ENCODE peak calls at places on chromosomes 3 and 15, in nine cellular contexts. Z, D, M, U, J, O, I, B and A are unnamed samples.

GRCh38 chr3:118478706-118479276 is 555.9 kb downstream of the IGSF11 start:
- DNase-seq in O (no peak), U (no peak), Z (no peak), M (no peak), D (no peak), B (no peak), I (no peak), J (no peak), A (no peak)

GRCh38 chr3:125207949-125208568 is 4.5 kb downstream of the SLC12A8 start:
- DNase-seq in D (no peak), I (no peak), O (no peak), M (no peak), B (peak), U (no peak), J (no peak), Z (no peak), A (no peak)

GRCh38 chr3:45841380-45841700 is 579 bp downstream of the LZTFL1 start:
- DNase-seq in O (peak), J (no peak), U (no peak), Z (peak), D (no peak), I (peak), M (peak), B (peak), A (no peak)

GRCh38 chr3:131907809-131908208 is 127.0 kb downstream of the CPNE4 start:
- DNase-seq in J (no peak), O (peak), B (peak), Z (no peak), I (no peak), U (no peak), D (no peak), M (no peak), A (no peak)

GRCh38 chr15:39133201-39133600 is 447.7 kb upstream of the THBS1 start:
- DNase-seq in J (no peak), U (no peak), D (no peak), Z (no peak), I (no peak), B (no peak), M (peak), O (peak), A (no peak)

GRCh38 chr3:183966361-183966791 is 51.3 kb downstream of the ABCC5 start:
- DNase-seq in I (no peak), Z (no peak), B (peak), O (no peak), D (no peak), U (no peak), M (no peak), J (no peak), A (no peak)

GRCh38 chr3:183274609-183275008 is 21.6 kb downstream of the B3GNT5 start:
- DNase-seq in I (no peak), O (no peak), U (no peak), M (no peak), B (no peak), Z (no peak), J (no peak), D (no peak), A (no peak)

GRCh38 chr3:61701019-61701418 is 139.6 kb downstream of the PTPRG start:
- DNase-seq in I (no peak), U (no peak), B (no peak), J (no peak), Z (no peak), O (no peak), D (no peak), M (no peak), A (no peak)

GRCh38 chr15:77107531-77108355 is 36.8 kb upstream of the TSPAN3 start:
- DNase-seq in Z (peak), J (peak), M (peak), O (peak), I (peak), D (peak), U (peak), B (peak), A (no peak)

GRCh38 chr15:45829336-45830153 is 194.7 kb downstream of the SQOR start:
- DNase-seq in O (no peak), M (no peak), J (no peak), U (no peak), I (peak), Z (no peak), B (no peak), D (no peak), A (no peak)

GRCh38 chr3:48826451-48826850 is 21.2 kb downstream of the PRKAR2A start:
- DNase-seq in Z (no peak), O (peak), J (no peak), I (no peak), M (peak), D (no peak), B (no peak), U (no peak), A (no peak)

GRCh38 chr15:68652141-68652540 is 73.3 kb downstream of the CORO2B start:
- DNase-seq in B (peak), Z (no peak), O (no peak), D (no peak), J (no peak), U (peak), M (no peak), I (peak), A (no peak)

GRCh38 chr3:194773666-194774455 is 88.2 kb downstream of the FAM43A start:
- DNase-seq in M (no peak), Z (no peak), U (no peak), J (no peak), B (peak), I (no peak), O (peak), D (no peak), A (no peak)

GRCh38 chr3:178802993-178803693 is 266.9 kb downstream of the KCNMB2 start:
- DNase-seq in I (no peak), J (no peak), O (peak), M (peak), Z (no peak), B (no peak), U (no peak), D (no peak), A (no peak)

GRCh38 chr3:78516937-78517336 is 1250.9 kb downstream of the ROBO1 start:
- DNase-seq in D (no peak), U (no peak), I (no peak), Z (no peak), O (no peak), B (no peak), M (no peak), J (no peak), A (no peak)

GRCh38 chr3:4042070-4042469 is 242.8 kb downstream of the LRRN1 start:
- DNase-seq in B (no peak), I (no peak), Z (no peak), M (no peak), D (no peak), J (no peak), U (no peak), O (no peak), A (no peak)

GRCh38 chr15:36999778-37000177 is 100.6 kb downstream of the MEIS2 start:
- DNase-seq in U (no peak), I (no peak), Z (no peak), D (no peak), J (no peak), M (no peak), B (no peak), O (no peak), A (no peak)

GRCh38 chr3:168847293-168847883 is 751.7 kb upstream of the GOLIM4 start:
- DNase-seq in Z (peak), U (no peak), J (no peak), I (peak), B (peak), D (no peak), O (peak), M (peak), A (no peak)

GRCh38 chr3:72930754-72931153 is 42.9 kb downstream of the GXYLT2 start:
- DNase-seq in O (no peak), U (no peak), D (no peak), B (no peak), I (no peak), Z (no peak), J (no peak), M (no peak), A (no peak)

GRCh38 chr3:141412936-141413354 is 44.6 kb downstream of the ZBTB38 start:
- DNase-seq in B (peak), M (peak), J (peak), I (peak), D (no peak), O (peak), Z (no peak), U (peak), A (no peak)

GRCh38 chr3:52077900-52078299 is 21.5 kb upstream of the DUSP7 start:
- DNase-seq in U (no peak), B (no peak), J (no peak), D (no peak), M (no peak), Z (no peak), O (no peak), I (no peak), A (no peak)

GRCh38 chr15:62895905-62896316 is 146.6 kb upstream of the TPM1 start:
- DNase-seq in M (peak), U (no peak), Z (no peak), J (no peak), I (no peak), D (no peak), B (no peak), O (peak), A (no peak)

GRCh38 chr15:47685141-47685870 is 32.0 kb upstream of the SEMA6D start:
- DNase-seq in O (no peak), J (no peak), U (no peak), I (no peak), D (no peak), B (no peak), Z (no peak), M (no peak), A (no peak)

GRCh38 chr15:77004189-77004588 is 9.3 kb downstream of the PSTPIP1 start:
- DNase-seq in I (peak), M (no peak), J (no peak), Z (no peak), U (peak), O (no peak), B (no peak), D (no peak), A (no peak)

GRCh38 chr3:177753498-177754155 is 556.3 kb upstream of the TBL1XR1 start:
- DNase-seq in M (no peak), Z (no peak), O (peak), I (peak), B (peak), U (peak), D (no peak), J (peak), A (no peak)

GRCh38 chr3:148642616-148643015 is 55.1 kb upstream of the AGTR1 start:
- DNase-seq in D (no peak), B (no peak), M (peak), Z (no peak), U (no peak), J (no peak), O (peak), I (no peak), A (no peak)

GRCh38 chr3:186452517-186452916 is 90.5 kb upstream of the DGKG start:
- DNase-seq in M (peak), I (peak), O (peak), U (no peak), Z (no peak), B (no peak), D (no peak), J (no peak), A (no peak)

GRCh38 chr3:189824629-189825312 is 193.6 kb downstream of the TP63 start:
- DNase-seq in J (peak), U (no peak), Z (no peak), D (no peak), O (peak), I (no peak), M (peak), B (no peak), A (no peak)

GRCh38 chr15:49421991-49422390 is 1.1 kb upstream of the FGF7 start:
- DNase-seq in I (peak), M (peak), D (peak), B (peak), O (peak), J (peak), Z (peak), U (peak), A (peak)

GRCh38 chr15:41804361-41804760 is 23.5 kb upstream of the JMJD7 start:
- DNase-seq in M (no peak), O (no peak), Z (no peak), J (no peak), U (no peak), B (peak), I (no peak), D (no peak), A (no peak)

GRCh38 chr15:82688691-82689090 is 21.0 kb downstream of the AP3B2 start:
- DNase-seq in J (no peak), M (no peak), O (no peak), I (no peak), U (no peak), B (no peak), Z (no peak), D (no peak), A (no peak)

GRCh38 chr3:23325466-23326065 is 122.4 kb downstream of the UBE2E2 start:
- DNase-seq in J (no peak), D (no peak), M (peak), Z (no peak), B (no peak), I (no peak), O (no peak), U (no peak), A (no peak)

GRCh38 chr3:119498188-119498987 is at the start of gene TIMMDC1:
- DNase-seq in I (peak), M (peak), B (peak), J (peak), O (peak), D (peak), U (peak), Z (peak), A (peak)

GRCh38 chr3:194971009-194971408 is 285.3 kb downstream of the FAM43A start:
- DNase-seq in O (no peak), J (no peak), Z (no peak), I (no peak), D (no peak), B (no peak), M (no peak), U (no peak), A (no peak)

GRCh38 chr3:100073555-100074307 is 40.6 kb downstream of the FILIP1L start:
- DNase-seq in M (peak), O (peak), U (peak), B (no peak), I (no peak), J (peak), Z (peak), D (no peak), A (no peak)

GRCh38 chr3:53132347-53132746 is 2.1 kb upstream of the RFT1 start:
- DNase-seq in U (no peak), D (no peak), O (no peak), J (no peak), B (peak), Z (no peak), I (no peak), M (no peak), A (no peak)

GRCh38 chr3:53131136-53131495 is 881 bp upstream of the RFT1 start:
- DNase-seq in I (no peak), J (no peak), B (no peak), M (no peak), D (no peak), U (no peak), Z (no peak), O (no peak), A (no peak)

GRCh38 chr3:53126646-53127045 is 3.6 kb downstream of the RFT1 start:
- DNase-seq in M (no peak), O (no peak), D (no peak), I (no peak), U (no peak), B (no peak), Z (no peak), J (no peak), A (no peak)

GRCh38 chr3:53130179-53131135 is at the start of gene RFT1:
- DNase-seq in D (peak), Z (peak), B (peak), M (peak), I (peak), O (peak), U (peak), J (peak), A (peak)

DNA sequence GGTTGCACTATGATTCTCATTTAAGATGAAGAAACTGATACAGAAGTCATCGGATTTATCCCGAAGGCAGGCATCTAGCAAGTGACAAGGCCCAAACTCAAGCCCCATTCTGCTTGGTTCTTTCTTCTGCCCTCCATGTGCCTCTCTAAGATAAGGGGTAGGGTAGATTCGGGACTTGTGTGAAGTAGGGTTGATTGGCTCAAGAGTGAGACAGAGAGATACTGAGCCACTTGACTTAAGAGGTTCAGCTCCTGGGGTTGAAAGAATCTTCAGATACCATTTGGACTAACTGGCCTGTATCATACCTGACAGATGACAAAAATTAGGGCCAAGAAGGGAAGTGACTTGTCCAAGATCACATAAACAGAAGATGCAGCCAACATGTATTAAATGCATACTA is 891 bp downstream of the RFT1 start:
- DNase-seq in O (no peak), D (no peak), U (no peak), B (no peak), Z (no peak), M (no peak), J (no peak), I (no peak), A (no peak)
- H3K27ac ChIP-seq in O (peak), D (peak), U (no peak), B (no peak), Z (no peak), M (no peak), J (peak), I (peak), A (no peak)

DNA sequence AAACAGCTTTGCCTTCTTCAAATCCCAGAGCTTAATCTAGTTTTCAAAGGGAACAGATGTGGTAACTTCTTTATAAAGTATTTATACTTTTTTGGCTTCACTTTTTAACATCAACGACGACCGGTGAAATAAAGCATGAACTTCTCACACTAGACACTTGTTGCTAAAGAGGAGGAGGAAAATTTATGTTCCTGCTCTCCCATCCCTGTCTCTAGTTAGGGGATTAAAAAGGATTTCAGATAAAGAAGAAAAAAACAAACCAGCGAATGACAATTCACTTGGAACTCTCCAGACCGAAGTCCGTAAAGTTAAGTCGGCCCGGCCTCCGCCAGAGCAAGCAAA is 672 bp downstream of the NEDD4 start:
- DNase-seq in U (no peak), D (no peak), M (no peak), Z (no peak), B (no peak), I (no peak), J (no peak), O (peak), A (no peak)
- H3K27ac ChIP-seq in U (peak), D (no peak), M (peak), Z (peak), B (peak), I (peak), J (peak), O (peak), A (no peak)

GRCh38 chr3:9279959-9280358 is 30.5 kb upstream of the SRGAP3 start:
- DNase-seq in J (no peak), Z (peak), B (no peak), M (peak), O (no peak), I (no peak), D (no peak), U (no peak), A (no peak)
- H3K27ac ChIP-seq in J (no peak), Z (peak), B (no peak), M (no peak), O (no peak), I (no peak), D (no peak), U (no peak), A (no peak)

DNA sequence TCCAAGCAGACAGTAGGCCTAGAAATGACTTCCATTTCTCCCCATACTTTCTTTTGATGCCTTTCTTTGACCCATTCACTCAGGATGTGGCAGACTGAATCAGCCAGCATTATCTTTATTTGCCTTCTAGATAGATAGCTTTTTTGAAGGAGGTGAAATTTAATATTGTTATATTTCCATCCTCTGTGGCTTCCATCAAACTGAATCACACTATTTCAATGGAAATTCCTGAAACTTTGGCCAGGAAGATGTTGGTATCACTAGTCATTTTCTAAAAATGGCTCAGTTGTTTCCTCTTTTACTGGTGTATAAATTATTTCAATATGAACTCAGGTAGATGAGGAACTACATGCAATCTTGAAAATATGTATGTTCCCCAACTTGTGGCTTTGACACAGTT is 248.4 kb downstream of the CGGBP1 start:
- DNase-seq in D (no peak), O (no peak), U (no peak), I (no peak), J (no peak), B (no peak), Z (no peak), M (no peak), A (no peak)
- H3K27ac ChIP-seq in D (no peak), O (no peak), U (no peak), I (no peak), J (no peak), B (no peak), Z (no peak), M (no peak), A (no peak)

GRCh38 chr3:42057561-42058211 is 33.5 kb upstream of the TRAK1 start:
- DNase-seq in Z (no peak), O (no peak), I (no peak), M (no peak), J (no peak), B (peak), D (no peak), U (no peak), A (no peak)
- H3K27ac ChIP-seq in Z (no peak), O (no peak), I (no peak), M (no peak), J (no peak), B (peak), D (no peak), U (peak), A (no peak)

DNA sequence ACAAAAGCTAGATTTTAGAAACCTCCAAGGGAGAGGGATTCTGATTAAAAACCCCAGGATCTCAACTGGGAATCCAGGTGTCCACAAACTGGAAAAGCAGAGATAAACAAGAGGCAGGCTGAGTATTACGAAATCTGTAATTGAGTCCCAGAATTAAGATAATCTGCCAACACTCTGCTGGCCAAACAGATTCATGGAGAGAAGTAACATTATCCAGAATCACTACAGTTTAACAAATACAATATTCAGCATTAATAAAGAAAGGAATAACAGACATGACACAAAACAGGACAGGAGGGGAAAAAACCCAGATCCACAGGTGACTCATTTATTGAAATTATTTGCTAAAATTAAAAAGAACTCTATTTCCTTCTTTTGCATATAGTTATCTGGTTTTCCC is 227.3 kb upstream of the NANOGP8 start:
- DNase-seq in J (peak), Z (no peak), D (no peak), O (no peak), M (no peak), I (no peak), U (no peak), B (no peak), A (no peak)
- H3K27ac ChIP-seq in J (peak), Z (no peak), D (no peak), O (no peak), M (no peak), I (no peak), U (no peak), B (no peak), A (no peak)

GRCh38 chr15:34927726-34928125 is 41.8 kb downstream of the AQR start:
- DNase-seq in Z (no peak), I (no peak), D (no peak), O (no peak), U (no peak), J (no peak), M (peak), B (no peak), A (no peak)
- H3K27ac ChIP-seq in Z (no peak), I (no peak), D (no peak), O (no peak), U (no peak), J (no peak), M (no peak), B (no peak), A (no peak)

DNA sequence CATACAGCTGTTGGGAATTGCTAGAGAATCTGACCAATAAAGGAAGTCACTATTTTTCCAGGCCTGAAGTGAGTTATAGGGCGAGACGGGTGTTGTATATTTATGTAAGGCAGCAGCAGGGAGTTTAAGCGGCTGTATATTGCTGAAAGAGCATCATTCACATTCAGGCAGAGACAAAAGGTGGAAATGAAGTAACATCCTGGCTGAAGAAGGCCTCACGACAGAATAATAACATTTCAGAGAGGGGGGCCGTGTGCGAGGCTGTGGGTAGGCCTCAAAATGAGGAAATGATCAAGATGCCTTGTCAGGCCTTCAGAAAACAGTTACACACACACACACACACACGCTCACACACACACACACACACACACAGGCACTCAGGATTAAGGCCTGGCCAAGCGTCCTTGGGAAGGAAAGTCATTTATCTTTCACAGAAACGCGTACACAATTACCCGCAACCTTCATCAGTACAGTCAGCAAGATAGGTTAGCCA is 964.8 kb upstream of the NR2F2 start:
- DNase-seq in J (peak), B (no peak), U (peak), M (peak), I (no peak), O (peak), Z (peak), D (no peak), A (no peak)
- H3K27ac ChIP-seq in J (peak), B (no peak), U (peak), M (no peak), I (no peak), O (no peak), Z (no peak), D (no peak), A (no peak)